ENCODE peak calls at places on chromosomes 11 and 22, in seven cellular contexts. Y is foreskin fibroblast, A is uterus, F is NCI-H2029, N is ELR, J is body of pancreas, V is heart left ventricle. X is an unnamed sample.

GRCh38 chr22:38704568-38705234 is 1.0 kb upstream of the GTPBP1 start:
- DNase-seq in Y (no peak), A (no peak), F (no peak), N (peak), J (peak), V (no peak), X (no peak)

GRCh38 chr11:70712471-70712870 is 314.1 kb downstream of the CTTN start:
- DNase-seq in Y (peak), A (no peak), F (no peak), N (no peak), J (no peak), V (no peak), X (no peak)

GRCh38 chr22:41003041-41003440 is 51.9 kb downstream of the RBX1 start:
- DNase-seq in Y (no peak), A (no peak), F (peak), N (no peak), J (peak), V (no peak), X (no peak)

GRCh38 chr11:73176145-73176891 is 34.2 kb upstream of the FCHSD2 start:
- DNase-seq in Y (no peak), A (no peak), F (no peak), N (no peak), J (no peak), V (no peak), X (no peak)

GRCh38 chr22:20748820-20749428 is 25.0 kb upstream of the SERPIND1 start:
- DNase-seq in Y (no peak), A (no peak), F (peak), N (no peak), J (no peak), V (peak), X (no peak)

GRCh38 chr11:68835328-68835727 is 6.4 kb downstream of the CPT1A start:
- DNase-seq in Y (no peak), A (no peak), F (no peak), N (no peak), J (no peak), V (no peak), X (no peak)

GRCh38 chr11:86639172-86639571 is 33.2 kb downstream of the ME3 start:
- DNase-seq in Y (peak), A (no peak), F (no peak), N (peak), J (no peak), V (no peak), X (no peak)

GRCh38 chr11:122984186-122985011 is 2.8 kb upstream of the BSX start:
- DNase-seq in Y (peak), A (no peak), F (peak), N (peak), J (no peak), V (no peak), X (no peak)

GRCh38 chr11:36037031-36037430 is 93.2 kb downstream of the LDLRAD3 start:
- DNase-seq in Y (peak), A (no peak), F (no peak), N (no peak), J (peak), V (no peak), X (no peak)

GRCh38 chr11:112794321-112794720 is 166.9 kb upstream of the NCAM1 start:
- DNase-seq in Y (peak), A (no peak), F (no peak), N (no peak), J (no peak), V (no peak), X (no peak)

GRCh38 chr11:77141034-77141433 is 13.0 kb downstream of the MYO7A start:
- DNase-seq in Y (peak), A (no peak), F (peak), N (peak), J (no peak), V (no peak), X (peak)

GRCh38 chr11:25094085-25094802 is 597.4 kb downstream of the LUZP2 start:
- DNase-seq in Y (no peak), A (no peak), F (no peak), N (no peak), J (no peak), V (peak), X (no peak)

GRCh38 chr11:17550455-17551346 is 3.6 kb downstream of the OTOG start:
- DNase-seq in Y (peak), A (no peak), F (peak), N (peak), J (no peak), V (no peak), X (no peak)

GRCh38 chr11:132032555-132032954 is 662.1 kb downstream of the NTM start:
- DNase-seq in Y (peak), A (no peak), F (no peak), N (peak), J (no peak), V (no peak), X (no peak)

GRCh38 chr22:26848244-26848920 is 191.0 kb downstream of the MIAT start:
- DNase-seq in Y (peak), A (no peak), F (no peak), N (no peak), J (no peak), V (no peak), X (no peak)

GRCh38 chr22:46737105-46737975 is 712 bp downstream of the CERK start:
- DNase-seq in Y (peak), A (no peak), F (no peak), N (peak), J (peak), V (no peak), X (no peak)

GRCh38 chr11:104946907-104947306 is 21.5 kb downstream of the CASP4 start:
- DNase-seq in Y (peak), A (no peak), F (peak), N (peak), J (peak), V (no peak), X (no peak)

GRCh38 chr22:31122532-31123291 is at the start of gene INPP5J:
- DNase-seq in Y (peak), A (peak), F (peak), N (peak), J (peak), V (no peak), X (peak)

GRCh38 chr11:68575025-68575665 is 109.2 kb upstream of the GAL start:
- DNase-seq in Y (no peak), A (no peak), F (no peak), N (no peak), J (no peak), V (no peak), X (no peak)

GRCh38 chr11:86740628-86741488 is 59.5 kb upstream of the PRSS23 start:
- DNase-seq in Y (peak), A (peak), F (no peak), N (peak), J (peak), V (no peak), X (no peak)

GRCh38 chr11:43870981-43871550 is 9.6 kb upstream of the ALKBH3 start:
- DNase-seq in Y (no peak), A (no peak), F (no peak), N (no peak), J (no peak), V (no peak), X (no peak)

X was measured in NCI-H510A.